ENCODE peak calls at places on chromosomes 16 and 17, in four cellular contexts. B is NAMALWA, X is SIG-M5, U is mucosa of gallbladder. J is an unnamed sample.

GRCh38 chr17:8447816-8448215 is 12.1 kb downstream of the NDEL1 start:
- DNase-seq in B (no peak), X (no peak), U (no peak), J (no peak)

GRCh38 chr16:24328835-24329418 is 72.8 kb downstream of the CACNG3 start:
- DNase-seq in B (no peak), X (no peak), U (no peak), J (no peak)

GRCh38 chr17:45009676-45010467 is 41.6 kb downstream of the DCAKD start:
- DNase-seq in B (no peak), X (no peak), U (no peak), J (no peak)

GRCh38 chr16:86604436-86605220 is 26.3 kb downstream of the FOXL1 start:
- DNase-seq in B (peak), X (no peak), U (no peak), J (no peak)

GRCh38 chr16:46996391-46996790 is 22.9 kb upstream of the DNAJA2 start:
- DNase-seq in B (no peak), X (no peak), U (no peak), J (no peak)

GRCh38 chr17:56630202-56630601 is 36.7 kb downstream of the NOG start:
- DNase-seq in B (no peak), X (no peak), U (no peak), J (no peak)

GRCh38 chr16:79598341-79599181 is 2.0 kb downstream of the MAF start:
- DNase-seq in B (no peak), X (no peak), U (peak), J (no peak)

GRCh38 chr16:1425616-1426370 is 5.1 kb upstream of the PERCC1 start:
- DNase-seq in B (no peak), X (no peak), U (no peak), J (no peak)

GRCh38 chr16:65700599-65700998 is 578.7 kb upstream of the CDH11 start:
- DNase-seq in B (no peak), X (no peak), U (no peak), J (no peak)

GRCh38 chr16:48274476-48274875 is 27.1 kb upstream of the ABCC11 start:
- DNase-seq in B (no peak), X (no peak), U (no peak), J (no peak)

GRCh38 chr17:81295678-81296381 is 723 bp upstream of the SLC38A10 start:
- DNase-seq in B (peak), X (no peak), U (peak), J (peak)

GRCh38 chr17:54785643-54786258 is 114.9 kb upstream of the TOM1L1 start:
- DNase-seq in B (no peak), X (no peak), U (no peak), J (no peak)

GRCh38 chr17:70050192-70050591 is 24.8 kb upstream of the KCNJ16 start:
- DNase-seq in B (no peak), X (no peak), U (no peak), J (no peak)

GRCh38 chr16:89841275-89841674 is 13.0 kb downstream of the SPIRE2 start:
- DNase-seq in B (peak), X (no peak), U (no peak), J (no peak)

GRCh38 chr17:15431201-15431600 is 36.2 kb downstream of the CDRT4 start:
- DNase-seq in B (no peak), X (no peak), U (peak), J (no peak)

GRCh38 chr17:18008496-18009268 is 30.3 kb downstream of the ATPAF2 start:
- DNase-seq in B (no peak), X (no peak), U (no peak), J (no peak)

GRCh38 chr17:66714046-66715023 is 120.6 kb upstream of the CACNG5 start:
- DNase-seq in B (no peak), X (no peak), U (no peak), J (peak)

J was measured in Karpas-422.